ENCODE peak calls at places on chromosome 4, in four cellular contexts. G, P, F and I are unnamed samples.

GRCh38 chr4:109703664-109704351 is 563 bp upstream of the CASP6 start:
- DNase-seq in F (peak; percentile 8), G (peak; percentile 16), P (no peak), I (no peak)

GRCh38 chr4:17335371-17335770 is 176.5 kb downstream of the QDPR start:
- DNase-seq in G (no peak), F (no peak), P (no peak), I (no peak)

GRCh38 chr4:11801466-11802446 is 373.1 kb upstream of the HS3ST1 start:
- DNase-seq in P (no peak), G (no peak), F (no peak), I (peak; percentile 0)

GRCh38 chr4:77800483-77801259 is 18.5 kb downstream of the CNOT6L start:
- DNase-seq in P (no peak), G (no peak), F (no peak), I (no peak)

GRCh38 chr4:151950993-151951726 is 190.4 kb upstream of the GATB start:
- DNase-seq in F (no peak), P (no peak), G (no peak), I (no peak)

GRCh38 chr4:119623025-119623424 is 5.6 kb downstream of the PDE5A start:
- DNase-seq in P (no peak), F (no peak), G (no peak), I (no peak)

GRCh38 chr4:184684491-184685189 is 35.1 kb downstream of the PRIMPOL start:
- DNase-seq in G (peak; percentile 91), P (no peak), F (no peak), I (no peak)

GRCh38 chr4:110075891-110076290 is 122.5 kb downstream of the ELOVL6 start:
- DNase-seq in G (no peak), P (no peak), F (no peak), I (no peak)

GRCh38 chr4:14636563-14636962 is 365.7 kb upstream of the CPEB2 start:
- DNase-seq in G (no peak), F (no peak), P (no peak), I (no peak)

GRCh38 chr4:79623125-79623905 is 215.3 kb upstream of the GK2 start:
- DNase-seq in F (no peak), P (no peak), G (no peak), I (no peak)

GRCh38 chr4:48665555-48666186 is 114.4 kb downstream of the FRYL start:
- DNase-seq in F (no peak), G (no peak), P (no peak), I (no peak)

GRCh38 chr4:1201851-1202525 is 29.6 kb upstream of the SPON2 start:
- DNase-seq in G (peak; percentile 19), P (no peak), F (peak; percentile 65), I (no peak)

GRCh38 chr4:98421106-98421505 is 159.9 kb downstream of the RAP1GDS1 start:
- DNase-seq in P (no peak), F (no peak), G (no peak), I (no peak)
- TF ChIP-seq POLR2AphosphoS2 in P (no peak), F (no peak), G (no peak), I (no peak)

DNA sequence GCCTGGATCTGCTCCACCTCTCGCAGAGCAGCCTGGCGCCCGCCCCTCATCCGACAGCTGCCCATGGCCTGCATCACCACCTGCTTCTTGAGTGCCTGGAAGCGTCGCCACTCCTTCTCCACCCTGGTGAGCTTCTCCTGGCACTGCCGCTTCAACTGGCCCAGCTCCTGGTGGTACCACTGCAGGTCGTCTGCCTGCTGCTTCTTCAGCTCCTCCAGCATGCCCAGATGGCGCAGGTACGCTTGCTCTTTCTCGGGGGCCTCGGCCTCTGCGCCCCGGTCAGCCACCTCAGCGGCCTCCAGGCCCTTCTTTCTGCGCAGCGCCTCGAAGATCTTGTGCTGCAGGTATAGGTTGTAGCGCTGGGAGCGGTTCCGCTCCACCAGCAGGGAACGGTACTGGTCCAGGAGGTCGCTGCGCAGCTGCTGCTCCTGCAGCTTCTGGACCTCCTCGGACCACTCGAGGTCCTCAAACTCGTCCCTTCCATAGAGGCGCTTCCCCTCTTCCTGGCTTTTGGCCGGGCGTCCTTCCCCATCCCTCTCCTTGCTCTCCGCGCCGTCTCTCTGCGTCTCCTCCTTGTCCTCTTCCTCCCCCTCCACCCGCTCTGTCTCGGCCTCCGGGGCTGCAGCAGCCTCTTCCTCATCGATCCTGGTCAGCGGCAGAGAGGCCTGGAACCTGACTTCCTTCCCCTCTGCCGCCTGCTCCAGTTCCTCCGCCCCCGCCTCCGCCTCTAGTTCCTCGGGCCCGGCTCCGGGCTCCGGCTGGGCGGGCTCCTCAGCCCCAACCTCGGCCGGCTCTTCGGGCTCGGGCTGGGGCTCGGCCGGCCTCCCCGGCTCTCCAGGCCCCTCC is 1.1 kb upstream of the TADA2B start:
- DNase-seq in G (peak; percentile 61), P (no peak), F (no peak), I (no peak)
- TF ChIP-seq ESRRA in G (no peak), P (no peak), F (no peak), I (no peak)

GRCh38 chr4:124711469-124712416 is 789 bp downstream of the ANKRD50 start:
- DNase-seq in F (no peak), G (peak; percentile 77), P (peak; percentile 41), I (peak; percentile 66)

GRCh38 chr4:124712417-124713212 is at the start of gene ANKRD50:
- DNase-seq in F (no peak), P (peak; percentile 74), G (peak; percentile 94), I (peak; percentile 90)

GRCh38 chr4:124710253-124710849 is 2.2 kb downstream of the ANKRD50 start:
- DNase-seq in G (peak; percentile 12), F (no peak), P (no peak), I (no peak)

GRCh38 chr4:124710911-124711310 is 1.6 kb downstream of the ANKRD50 start:
- DNase-seq in P (no peak), G (no peak), F (no peak), I (no peak)

GRCh38 chr4:124713213-124713592 is 671 bp upstream of the ANKRD50 start:
- DNase-seq in P (peak; percentile 80), G (peak; percentile 93), F (no peak), I (peak; percentile 63)
- TF ChIP-seq REST in P (no peak), G (no peak), F (no peak), I (no peak)

DNA sequence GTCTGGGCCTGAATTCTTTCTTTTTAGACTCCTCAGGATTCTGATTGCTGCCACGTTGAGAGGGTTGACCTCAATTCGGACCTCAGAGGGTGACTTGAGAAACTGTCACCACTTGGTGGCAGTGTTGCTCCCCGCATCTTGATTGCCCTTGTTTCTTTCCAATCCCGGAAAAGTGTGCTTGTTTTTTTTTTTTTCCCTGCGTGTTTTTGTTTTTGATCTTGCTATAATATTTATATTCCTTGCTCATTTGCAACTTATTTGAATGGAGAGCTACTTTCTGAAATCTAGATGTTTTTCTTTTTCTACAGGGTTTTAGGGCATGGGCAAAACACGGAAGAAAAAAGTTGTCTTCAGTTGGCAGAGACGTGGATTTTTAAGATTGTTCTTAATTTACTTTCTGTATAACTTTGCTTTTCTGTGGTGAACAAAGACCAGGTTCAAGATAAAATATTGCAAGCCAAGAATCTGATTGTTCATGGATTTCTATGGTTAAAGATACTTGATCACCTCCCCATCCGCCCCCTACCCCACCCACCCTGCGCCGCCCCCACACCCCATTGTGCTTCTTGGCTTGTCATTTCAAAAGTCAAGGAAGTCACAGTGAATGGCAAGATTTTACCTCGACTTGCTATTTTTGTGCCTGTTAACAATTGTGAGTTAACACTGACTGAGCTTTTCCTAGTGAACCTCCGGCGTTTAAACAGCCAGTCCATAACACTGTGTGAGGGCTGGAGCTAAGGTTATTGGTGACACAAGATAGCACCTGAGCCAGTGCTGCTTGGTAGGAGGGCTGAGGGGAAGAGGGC is 102.1 kb downstream of the PTTG2 start:
- DNase-seq in G (peak; percentile 86), F (no peak), P (peak; percentile 73), I (peak; percentile 41)
- TF ChIP-seq POLR2AphosphoS2 in G (no peak), F (no peak), P (no peak), I (no peak)

GRCh38 chr4:103904126-103904525 is 184.3 kb upstream of the TACR3 start:
- DNase-seq in P (no peak), G (no peak), F (no peak), I (no peak)
- TF ChIP-seq ESRRA in P (no peak), G (no peak), F (no peak), I (no peak)

DNA sequence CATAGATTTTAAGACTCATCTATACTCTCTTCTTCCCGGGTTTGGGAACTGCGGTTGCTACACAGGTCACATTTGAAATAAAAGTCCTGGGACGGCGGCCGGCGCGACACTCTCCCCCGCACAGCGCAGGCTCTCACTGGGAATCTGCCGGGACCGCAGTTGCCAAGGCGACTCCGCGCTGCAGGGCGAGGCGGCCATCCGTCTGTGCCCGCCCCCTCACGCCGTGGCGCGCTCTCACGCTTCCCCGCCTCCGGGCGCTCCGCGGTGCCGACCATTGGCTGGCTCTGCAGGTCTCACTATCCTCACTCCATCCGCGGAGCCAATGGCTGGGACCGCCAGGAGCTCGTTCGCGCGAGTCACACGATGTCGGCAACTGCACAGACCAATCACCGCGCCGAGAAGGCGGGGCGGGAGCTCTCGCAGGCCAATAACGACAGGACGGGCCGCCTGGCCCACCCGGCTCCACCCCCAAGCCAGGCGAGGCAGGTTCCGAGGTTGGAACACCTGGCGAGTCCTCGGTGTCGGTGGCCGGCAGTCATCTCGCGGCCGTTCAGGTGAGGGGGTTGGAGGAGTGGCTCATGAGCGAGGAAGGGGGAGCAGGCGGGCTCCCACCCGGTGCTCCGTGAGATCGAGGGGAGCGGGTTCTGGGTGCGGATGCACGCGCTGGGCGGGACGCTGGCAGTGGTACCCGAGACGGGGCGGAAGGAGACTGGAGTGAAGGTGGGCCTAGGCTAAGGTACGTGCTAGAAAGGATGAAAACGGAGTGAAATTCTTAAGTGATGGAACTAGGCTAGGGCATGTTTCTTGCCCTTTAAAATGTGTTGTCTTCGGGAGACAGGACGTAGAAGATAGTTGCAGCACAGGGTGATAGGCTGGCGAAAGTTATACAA is at the start of gene MSMO1:
- DNase-seq in G (peak; percentile 98), F (peak; percentile 96), P (peak; percentile 97), I (peak; percentile 82)
- TF ChIP-seq REST in G (no peak), F (peak; percentile 51), P (peak; percentile 62), I (no peak)

GRCh38 chr4:20348411-20348810 is 96.7 kb downstream of the SLIT2 start:
- DNase-seq in P (no peak), G (no peak), F (no peak), I (no peak)

GRCh38 chr4:20351360-20352171 is 99.9 kb downstream of the SLIT2 start:
- DNase-seq in F (no peak), P (no peak), G (no peak), I (no peak)

GRCh38 chr4:20352172-20352431 is 100.4 kb downstream of the SLIT2 start:
- DNase-seq in G (no peak), F (no peak), P (no peak), I (no peak)

DNA sequence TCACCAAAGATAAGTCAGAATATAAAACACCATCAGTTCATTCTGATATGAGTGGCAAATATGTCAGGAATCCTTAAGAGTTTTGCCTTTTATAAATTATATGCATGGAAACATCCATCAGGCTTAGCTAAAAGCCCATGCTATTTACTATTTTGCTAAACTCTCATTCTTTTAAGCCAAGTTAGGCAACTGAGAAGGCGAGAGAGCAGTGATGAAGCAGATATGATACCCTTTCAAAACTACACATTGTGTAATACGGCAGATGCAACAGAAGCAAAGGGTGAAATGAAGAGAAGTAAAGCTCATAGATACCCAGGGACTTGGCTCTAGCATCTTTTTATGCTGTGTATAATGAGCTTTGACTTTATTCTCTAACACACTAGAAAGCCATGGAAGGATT is 95.8 kb downstream of the SLIT2 start:
- DNase-seq in G (no peak), F (no peak), P (no peak), I (no peak)
- TF ChIP-seq POLR2AphosphoS2 in G (no peak), F (no peak), P (no peak), I (no peak)

GRCh38 chr4:54742636-54743399 is 85.1 kb downstream of the KIT start:
- DNase-seq in P (no peak), F (no peak), G (no peak), I (no peak)
- TF ChIP-seq ESRRA in P (no peak), F (no peak), G (no peak), I (no peak)